ENCODE peak calls at places on chromosomes 6 and 20, in four cellular contexts. M, V, J and T are unnamed samples.

GRCh38 chr6:125835221-125835744 is 44.5 kb downstream of the NCOA7 start:
- DNase-seq in M (no peak), V (no peak), J (peak; percentile 68), T (no peak)

GRCh38 chr20:48908661-48909316 is 12.7 kb upstream of the ARFGEF2 start:
- DNase-seq in M (no peak), V (no peak), J (no peak), T (no peak)

GRCh38 chr20:11204926-11205768 is 531.3 kb upstream of the JAG1 start:
- DNase-seq in M (peak; percentile 67), V (no peak), J (peak; percentile 74), T (no peak)

GRCh38 chr20:50450961-50451752 is 59.0 kb upstream of the PTPN1 start:
- DNase-seq in M (peak; percentile 58), V (no peak), J (peak; percentile 75), T (no peak)

GRCh38 chr6:157035576-157035975 is 258.4 kb downstream of the ARID1B start:
- DNase-seq in M (no peak), V (no peak), J (no peak), T (no peak)

GRCh38 chr6:91020741-91021140 is 433.9 kb upstream of the MAP3K7 start:
- DNase-seq in M (no peak), V (no peak), J (no peak), T (no peak)

GRCh38 chr6:3159805-3160781 is 2.7 kb upstream of the TUBB2A start:
- DNase-seq in M (peak; percentile 77), V (peak; percentile 66), J (peak; percentile 72), T (peak; percentile 48)

GRCh38 chr6:35049885-35050284 is 91.3 kb downstream of the TCP11 start:
- DNase-seq in M (no peak), V (no peak), J (peak; percentile 79), T (no peak)

GRCh38 chr6:144064831-144065668 is 30.3 kb downstream of the SF3B5 start:
- DNase-seq in M (no peak), V (no peak), J (no peak), T (peak; percentile 6)

GRCh38 chr6:129606664-129607063 is 103.3 kb downstream of the ARHGAP18 start:
- DNase-seq in M (no peak), V (no peak), J (no peak), T (no peak)

GRCh38 chr20:11366660-11367059 is 551.0 kb upstream of the BTBD3 start:
- DNase-seq in M (no peak), V (no peak), J (no peak), T (no peak)

GRCh38 chr6:169186496-169187169 is 67.0 kb downstream of the THBS2 start:
- DNase-seq in M (no peak), V (no peak), J (no peak), T (no peak)

GRCh38 chr6:136371117-136371696 is 81.6 kb upstream of the BCLAF1 start:
- DNase-seq in M (no peak), V (no peak), J (no peak), T (no peak)